ENCODE peak calls at places on chromosome 19, in four cellular contexts. V, K, Q and F are unnamed samples.
A peak's percentile ranks its signal among the peaks of the same experiment; 100 is the strongest.

GRCh38 chr19:8596168-8596567 is 14.3 kb downstream of the ADAMTS10 start:
- DNase-seq in V (no peak), K (no peak), Q (no peak), F (no peak)

GRCh38 chr19:38055655-38056521 is 148.9 kb downstream of the SIPA1L3 start:
- DNase-seq in Q (no peak), K (peak; percentile 50), V (no peak), F (no peak)

GRCh38 chr19:54183431-54183830 is 5.9 kb downstream of the MBOAT7 start:
- DNase-seq in K (no peak), Q (no peak), V (no peak), F (no peak)

GRCh38 chr19:31308781-31309180 is 40.5 kb downstream of the TSHZ3 start:
- DNase-seq in V (no peak), Q (no peak), K (no peak), F (no peak)

GRCh38 chr19:16520074-16520973 is 21.9 kb downstream of the CHERP start:
- DNase-seq in K (no peak), Q (no peak), V (no peak), F (no peak)

GRCh38 chr19:39047076-39047475 is 14.7 kb upstream of the FBXO27 start:
- DNase-seq in K (no peak), Q (no peak), V (no peak), F (no peak)

GRCh38 chr19:40560092-40560507 is 16.6 kb upstream of the SHKBP1 start:
- DNase-seq in V (no peak), Q (no peak), K (no peak), F (no peak)

GRCh38 chr19:5078666-5079409 is 109.9 kb downstream of the KDM4B start:
- DNase-seq in K (no peak), Q (no peak), V (no peak), F (no peak)

DNA sequence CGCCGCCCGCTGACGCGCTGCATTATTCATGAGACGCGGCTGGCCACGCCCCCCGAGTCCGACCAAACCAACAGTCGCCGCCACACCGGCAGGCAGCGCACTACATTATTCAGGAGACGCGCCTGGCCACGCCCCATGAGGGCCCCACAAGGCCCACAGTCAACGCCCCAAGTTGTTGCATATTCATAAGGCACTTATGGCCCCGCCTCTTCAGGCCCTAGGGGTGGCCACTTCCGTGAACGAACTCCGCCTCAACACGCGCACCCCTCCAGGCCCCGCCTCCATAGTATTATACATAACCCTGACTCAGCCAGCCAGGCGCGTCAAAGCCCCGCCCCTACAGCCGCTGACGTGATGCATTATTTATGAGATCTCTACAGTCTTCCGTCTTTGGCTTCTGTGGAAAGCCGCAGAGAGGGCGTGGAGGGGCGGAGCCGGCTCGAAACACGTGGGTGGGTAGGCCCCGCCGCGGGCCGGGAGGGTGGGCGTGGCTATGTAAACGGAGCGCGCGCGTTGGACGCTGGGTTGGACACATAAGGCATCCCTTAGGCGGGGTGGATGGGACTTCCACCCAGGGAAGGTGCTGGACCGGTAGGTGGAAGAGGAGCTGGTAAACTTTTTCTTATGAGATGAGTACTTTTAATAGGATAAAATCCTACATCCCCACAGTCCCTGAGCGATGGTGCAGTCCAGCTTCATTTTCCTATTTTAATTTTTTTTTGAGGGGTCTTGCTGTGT is 423 bp upstream of the ELL start:
- DNase-seq in V (peak; percentile 96), Q (peak; percentile 100), K (peak; percentile 100), F (peak; percentile 100)
- TF ChIP-seq POLR2A in V (no peak), Q (no peak), K (no peak), F (no peak)

GRCh38 chr19:6522712-6523111 is 8.1 kb upstream of the TNFSF9 start:
- DNase-seq in V (no peak), K (no peak), Q (no peak), F (no peak)
- TF ChIP-seq POLR2A in V (no peak), K (no peak), Q (no peak), F (no peak)

GRCh38 chr19:11539495-11540365 is 1.1 kb downstream of the CNN1 start:
- DNase-seq in V (no peak), K (no peak), Q (no peak), F (no peak)
- TF ChIP-seq POLR2A in V (no peak), K (no peak), Q (no peak), F (no peak)

DNA sequence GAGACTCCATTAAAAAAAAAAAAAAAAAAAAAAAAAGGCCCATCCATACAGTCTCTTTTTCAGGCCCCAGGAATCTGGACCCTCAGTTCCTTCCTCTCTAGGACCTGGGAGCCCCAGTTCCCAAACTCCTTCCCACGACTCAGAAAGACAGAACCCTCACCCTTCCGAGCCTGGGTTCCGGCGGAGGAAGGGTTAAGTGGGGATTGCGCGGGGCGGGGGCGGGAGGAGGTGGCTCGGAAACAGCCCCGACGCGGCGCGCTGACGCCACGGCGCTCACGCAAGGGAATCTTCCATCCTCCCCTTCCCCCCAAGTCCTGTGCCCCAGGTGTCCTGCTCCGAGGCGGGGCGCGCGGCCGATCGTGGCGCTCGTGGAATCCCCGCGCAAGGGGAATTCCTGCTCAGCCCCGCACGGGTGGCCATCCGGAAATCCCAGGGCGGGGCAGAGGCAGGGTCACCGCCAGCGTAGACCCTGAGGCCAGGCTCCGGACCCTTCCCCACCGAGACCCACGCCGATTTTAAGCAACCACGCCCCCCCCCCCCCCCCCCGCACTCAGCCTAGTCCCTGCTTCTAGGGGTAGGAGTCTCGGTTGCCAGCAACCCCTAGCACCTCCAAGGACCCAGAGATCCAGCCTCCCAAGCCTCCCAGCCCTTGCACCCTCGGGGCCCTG is 659 bp downstream of the NFKBID start:
- DNase-seq in V (peak; percentile 93), Q (peak; percentile 81), K (peak; percentile 91), F (peak; percentile 67)
- TF ChIP-seq POLR2A in V (no peak), Q (no peak), K (no peak), F (no peak)

GRCh38 chr19:2610637-2611482 is 91.6 kb downstream of the GNG7 start:
- DNase-seq in V (no peak), Q (peak; percentile 95), K (peak; percentile 95), F (peak; percentile 87)

GRCh38 chr19:2608602-2608922 is 93.9 kb downstream of the GNG7 start:
- DNase-seq in V (no peak), K (no peak), Q (no peak), F (no peak)

GRCh38 chr19:2609389-2610116 is 92.9 kb downstream of the GNG7 start:
- DNase-seq in K (no peak), Q (no peak), V (no peak), F (no peak)

GRCh38 chr19:2604747-2605329 is 97.7 kb downstream of the GNG7 start:
- DNase-seq in Q (peak; percentile 10), K (no peak), V (no peak), F (no peak)

GRCh38 chr19:2607712-2608601 is 94.5 kb downstream of the GNG7 start:
- DNase-seq in K (peak; percentile 62), V (no peak), Q (no peak), F (no peak)
- TF ChIP-seq POLR2A in K (no peak), V (peak; percentile 59), Q (no peak), F (no peak)

GRCh38 chr19:643736-644135 is 4.1 kb downstream of the FGF22 start:
- DNase-seq in Q (no peak), V (no peak), K (no peak), F (no peak)
- TF ChIP-seq POLR2A in Q (no peak), V (no peak), K (no peak), F (no peak)

DNA sequence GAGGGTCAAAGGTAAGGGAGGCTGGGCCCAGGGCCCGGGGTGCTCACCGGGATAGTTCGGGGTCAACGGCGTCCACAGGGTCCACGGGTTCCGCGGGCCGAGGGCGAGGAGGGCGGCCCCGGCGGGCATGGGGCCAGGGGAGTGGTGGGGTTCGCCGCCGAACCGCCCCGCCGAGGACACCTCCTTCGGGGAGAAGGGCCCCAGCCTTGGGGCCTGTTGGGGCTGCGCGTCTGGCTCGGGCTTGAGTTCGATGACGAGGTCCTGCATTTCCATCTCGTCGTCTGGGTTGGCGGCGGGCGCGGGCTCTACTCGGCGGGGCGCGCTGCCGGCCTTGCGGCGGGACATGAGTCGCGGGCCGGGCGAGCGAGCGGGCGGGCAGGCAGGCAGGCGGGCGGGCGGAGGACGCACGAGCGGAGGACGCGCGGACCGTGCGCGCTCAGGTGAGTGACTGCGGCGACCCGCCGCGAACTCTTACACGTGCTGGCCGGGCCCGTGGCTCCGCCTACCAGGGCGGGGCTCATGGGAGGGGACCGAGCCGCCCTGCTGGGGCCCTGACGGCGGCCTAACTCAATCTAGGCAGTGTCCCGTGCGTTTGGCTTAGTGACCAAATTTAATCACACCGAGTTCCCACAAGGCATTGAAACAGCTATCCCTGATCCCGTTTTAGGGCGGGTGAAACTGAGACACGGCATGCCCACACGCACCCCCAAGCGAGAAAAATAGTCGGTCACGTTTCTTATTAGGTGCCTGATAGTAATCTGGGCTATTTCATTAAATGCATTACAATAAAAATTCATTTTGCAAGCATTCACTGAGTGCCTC is at the start of gene ZNF296:
- DNase-seq in Q (no peak), K (peak; percentile 79), V (peak; percentile 85), F (peak; percentile 85)
- TF ChIP-seq POLR2A in Q (no peak), K (no peak), V (peak; percentile 59), F (peak; percentile 32)